ENCODE peak calls at places on chromosome 16, in five cellular contexts. I is kidney glomerular epithelial cell, X is HFF-Myc, Q is KBM-7, N is hypothalamus. U is an unnamed sample.

GRCh38 chr16:27470567-27471431 is 68.8 kb downstream of the IL21R start:
- DNase-seq in I (no peak), Q (no peak), X (peak), N (no peak), U (peak)

GRCh38 chr16:48901712-48902374 is 291.9 kb upstream of the N4BP1 start:
- DNase-seq in I (no peak), N (no peak), Q (no peak), X (no peak), U (no peak)

GRCh38 chr16:66502020-66502913 is 47.7 kb downstream of the TK2 start:
- DNase-seq in X (no peak), I (no peak), Q (no peak), N (no peak), U (peak)

GRCh38 chr16:57167951-57168350 is 17.9 kb downstream of the PSME3IP1 start:
- DNase-seq in Q (peak), X (peak), I (peak), N (no peak), U (peak)

GRCh38 chr16:56424404-56424765 is 960 bp downstream of the AMFR start:
- DNase-seq in Q (peak), I (no peak), N (no peak), X (no peak), U (peak)

GRCh38 chr16:66269631-66270332 is 96.7 kb upstream of the CDH5 start:
- DNase-seq in N (no peak), X (no peak), I (no peak), Q (no peak), U (no peak)

GRCh38 chr16:2156025-2156848 is 655 bp downstream of the TRAF7 start:
- DNase-seq in X (no peak), Q (peak), N (no peak), I (peak), U (peak)

GRCh38 chr16:8708546-8708945 is 34.1 kb downstream of the ABAT start:
- DNase-seq in N (no peak), Q (no peak), I (no peak), X (no peak), U (no peak)

GRCh38 chr16:2768403-2769089 is 8.5 kb downstream of the ELOB start:
- DNase-seq in I (no peak), Q (no peak), N (no peak), X (no peak), U (peak)

GRCh38 chr16:46817961-46818360 is 13.0 kb downstream of the C16orf87 start:
- DNase-seq in I (no peak), X (no peak), Q (no peak), N (no peak), U (peak)

GRCh38 chr16:5077304-5077703 is 5.7 kb downstream of the ALG1 start:
- DNase-seq in Q (no peak), N (no peak), X (no peak), I (no peak), U (no peak)

GRCh38 chr16:359067-359763 is 6.7 kb upstream of the AXIN1 start:
- DNase-seq in X (no peak), Q (no peak), N (no peak), I (no peak), U (no peak)

GRCh38 chr16:72763927-72764628 is 283.9 kb downstream of the ZFHX3 start:
- DNase-seq in Q (no peak), N (no peak), X (no peak), I (no peak), U (no peak)

GRCh38 chr16:23072084-23072599 is 77.1 kb downstream of the USP31 start:
- DNase-seq in I (peak), N (peak), Q (no peak), X (no peak), U (peak)

GRCh38 chr16:56891685-56892084 is 26.7 kb downstream of the SLC12A3 start:
- DNase-seq in X (no peak), I (no peak), N (no peak), Q (no peak), U (no peak)

GRCh38 chr16:80063028-80063767 is 462.7 kb upstream of the MAF start:
- DNase-seq in X (no peak), Q (no peak), I (no peak), N (no peak), U (no peak)

GRCh38 chr16:53952215-53953208 is 248.6 kb downstream of the FTO start:
- DNase-seq in N (no peak), Q (peak), I (peak), X (peak), U (peak)

GRCh38 chr16:22898874-22899348 is 84.9 kb downstream of the HS3ST2 start:
- DNase-seq in X (peak), I (peak), N (peak), Q (peak), U (peak)

U was measured in MCF 10A.